ENCODE peak calls at places on chromosomes 13 and 19, in six cellular contexts. H, R, G, M, Z and C are unnamed samples.

GRCh38 chr13:31029129-31029528 is 96.7 kb downstream of the TEX26 start:
- DNase-seq in H (no peak), R (no peak), G (no peak), M (no peak), Z (no peak), C (no peak)

GRCh38 chr13:44312898-44313551 is 60.6 kb upstream of the SERP2 start:
- DNase-seq in H (no peak), R (peak), G (no peak), M (no peak), Z (no peak), C (no peak)

GRCh38 chr13:37074703-37075102 is 15.2 kb upstream of the SUPT20H start:
- DNase-seq in H (no peak), R (peak), G (no peak), M (no peak), Z (no peak), C (no peak)

GRCh38 chr13:111027481-111028439 is 87.3 kb upstream of the ARHGEF7 start:
- DNase-seq in H (no peak), R (peak), G (no peak), M (no peak), Z (no peak), C (no peak)

GRCh38 chr19:16684216-16684615 is 23.3 kb downstream of the TMEM38A start:
- DNase-seq in H (no peak), R (no peak), G (no peak), M (no peak), Z (no peak), C (no peak)

GRCh38 chr13:54884645-54885044 is 1856.0 kb downstream of the OLFM4 start:
- DNase-seq in H (no peak), R (no peak), G (no peak), M (no peak), Z (no peak), C (no peak)

GRCh38 chr13:25882732-25883357 is 169.0 kb downstream of the SHISA2 start:
- DNase-seq in H (no peak), R (no peak), G (no peak), M (no peak), Z (no peak), C (no peak)

GRCh38 chr19:2014731-2015610 is 543 bp downstream of the BTBD2 start:
- DNase-seq in H (no peak), R (peak), G (peak), M (no peak), Z (no peak), C (no peak)

GRCh38 chr13:50130686-50131051 is 115.4 kb downstream of the KCNRG start:
- DNase-seq in H (no peak), R (peak), G (peak), M (no peak), Z (peak), C (peak)

GRCh38 chr19:1566392-1567115 is 1.6 kb downstream of the MEX3D start:
- DNase-seq in H (no peak), R (peak), G (peak), M (no peak), Z (peak), C (peak)